ENCODE peak calls at places on chromosome 12, in seven cellular contexts. D, F, K, I, L, Q and W are unnamed samples.

GRCh38 chr12:76020731-76021672 is 10.6 kb downstream of the PHLDA1 start:
- DNase-seq in Q (peak), K (no peak), L (peak), I (no peak), D (peak), F (no peak), W (peak)

GRCh38 chr12:94582591-94582990 is 67.8 kb downstream of the TMCC3 start:
- DNase-seq in F (no peak), Q (no peak), L (no peak), I (no peak), D (peak), K (no peak), W (no peak)

GRCh38 chr12:67161322-67161918 is 107.7 kb upstream of the CAND1 start:
- DNase-seq in D (peak), Q (peak), I (peak), F (no peak), K (no peak), L (peak), W (peak)

GRCh38 chr12:50103351-50103750 is 457 bp upstream of the GPD1 start:
- DNase-seq in Q (no peak), F (no peak), K (no peak), D (no peak), I (no peak), L (no peak), W (no peak)

GRCh38 chr12:116314477-116314876 is 37.0 kb upstream of the MED13L start:
- DNase-seq in I (no peak), K (no peak), Q (no peak), F (no peak), D (no peak), L (no peak), W (peak)

GRCh38 chr12:12598864-12599263 is 12.8 kb upstream of the CREBL2 start:
- DNase-seq in F (no peak), Q (no peak), K (no peak), I (no peak), D (no peak), L (no peak), W (no peak)

GRCh38 chr12:80861636-80862378 is 75.9 kb downstream of the LIN7A start:
- DNase-seq in K (no peak), L (peak), D (no peak), I (no peak), F (no peak), Q (peak), W (no peak)

GRCh38 chr12:46269429-46270241 is 792 bp upstream of the SLC38A1 start:
- DNase-seq in D (peak), F (no peak), Q (peak), L (no peak), I (peak), K (no peak), W (peak)

GRCh38 chr12:12684375-12685106 is 11.4 kb downstream of the GPR19 start:
- DNase-seq in D (peak), L (peak), F (peak), K (peak), I (peak), Q (peak), W (no peak)

GRCh38 chr12:51777457-51777856 is 71.1 kb downstream of the FIGNL2 start:
- DNase-seq in L (no peak), D (peak), K (no peak), Q (no peak), F (no peak), I (no peak), W (no peak)

DNA sequence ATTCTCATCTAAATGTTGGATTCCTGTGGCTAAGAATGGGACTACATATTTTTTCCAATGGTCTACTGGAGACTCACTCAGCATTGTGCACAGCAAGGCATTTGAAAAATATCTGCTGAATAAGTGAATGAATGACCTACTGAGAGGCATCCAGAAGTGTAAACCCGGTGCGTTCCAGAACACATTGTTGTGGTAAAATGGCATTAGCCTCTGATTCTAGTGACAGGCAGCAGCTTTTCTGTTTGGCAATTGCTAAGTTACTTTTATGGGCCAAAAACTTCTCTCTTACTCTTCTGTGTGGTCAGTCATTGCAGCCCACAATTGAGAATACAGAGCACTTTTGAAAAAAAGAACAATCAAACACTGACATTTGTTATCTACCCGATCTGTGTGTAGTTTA is 36.5 kb downstream of the WIF1 start:
- DNase-seq in L (no peak), F (no peak), D (no peak), I (no peak), K (no peak), Q (no peak), W (peak)
- H2BK5ac ChIP-seq in L (no peak), F (no peak), D (no peak), I (no peak), K (no peak), Q (no peak), W (no peak)

GRCh38 chr12:109435428-109436180 is 41.5 kb downstream of the KCTD10 start:
- DNase-seq in I (no peak), Q (no peak), F (no peak), L (no peak), D (peak), K (no peak), W (peak)

GRCh38 chr12:109443794-109444193 is 33.3 kb downstream of the KCTD10 start:
- DNase-seq in D (no peak), L (no peak), K (no peak), Q (no peak), I (no peak), F (no peak), W (no peak)

GRCh38 chr12:109440851-109441490 is 36.1 kb downstream of the KCTD10 start:
- DNase-seq in D (peak), F (no peak), I (no peak), Q (no peak), K (no peak), L (no peak), W (peak)

GRCh38 chr12:109436181-109436546 is 40.9 kb downstream of the KCTD10 start:
- DNase-seq in I (peak), L (no peak), F (no peak), D (no peak), K (no peak), Q (no peak), W (no peak)

DNA sequence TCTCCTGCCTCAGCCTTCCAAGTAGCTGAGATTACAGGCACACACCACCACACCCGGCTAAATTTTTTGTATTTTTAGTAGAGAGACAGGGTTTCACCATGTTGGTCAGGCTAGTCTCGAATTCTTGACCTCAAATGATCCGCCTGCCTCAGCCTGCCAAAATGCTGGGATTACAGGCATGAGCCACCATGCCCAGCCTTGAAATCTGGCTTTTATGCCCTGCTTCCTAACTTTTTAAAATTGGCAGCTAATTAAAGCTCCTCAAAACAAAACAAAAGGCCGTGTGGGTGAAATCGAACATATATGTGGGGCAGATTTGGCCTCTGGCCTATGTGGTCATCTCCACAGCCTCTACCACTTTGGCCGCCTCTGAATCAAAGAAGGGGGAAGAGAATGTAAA is 37.9 kb downstream of the KCTD10 start:
- DNase-seq in Q (no peak), K (no peak), L (no peak), F (no peak), I (no peak), D (no peak), W (no peak)
- H3K18ac ChIP-seq in Q (no peak), K (no peak), L (no peak), F (no peak), I (no peak), D (no peak), W (no peak)

GRCh38 chr12:65306229-65306602 is 27.7 kb downstream of the MSRB3 start:
- DNase-seq in L (peak), D (no peak), F (no peak), K (no peak), I (no peak), Q (no peak), W (no peak)

GRCh38 chr12:65308001-65308400 is 29.5 kb downstream of the MSRB3 start:
- DNase-seq in Q (peak), D (no peak), L (peak), K (no peak), F (no peak), I (no peak), W (no peak)

GRCh38 chr12:65308601-65309071 is 30.2 kb downstream of the MSRB3 start:
- DNase-seq in I (no peak), Q (peak), K (no peak), F (no peak), D (no peak), L (peak), W (no peak)

GRCh38 chr12:65305346-65305950 is 27.0 kb downstream of the MSRB3 start:
- DNase-seq in Q (peak), I (no peak), D (no peak), F (no peak), K (no peak), L (peak), W (no peak)

DNA sequence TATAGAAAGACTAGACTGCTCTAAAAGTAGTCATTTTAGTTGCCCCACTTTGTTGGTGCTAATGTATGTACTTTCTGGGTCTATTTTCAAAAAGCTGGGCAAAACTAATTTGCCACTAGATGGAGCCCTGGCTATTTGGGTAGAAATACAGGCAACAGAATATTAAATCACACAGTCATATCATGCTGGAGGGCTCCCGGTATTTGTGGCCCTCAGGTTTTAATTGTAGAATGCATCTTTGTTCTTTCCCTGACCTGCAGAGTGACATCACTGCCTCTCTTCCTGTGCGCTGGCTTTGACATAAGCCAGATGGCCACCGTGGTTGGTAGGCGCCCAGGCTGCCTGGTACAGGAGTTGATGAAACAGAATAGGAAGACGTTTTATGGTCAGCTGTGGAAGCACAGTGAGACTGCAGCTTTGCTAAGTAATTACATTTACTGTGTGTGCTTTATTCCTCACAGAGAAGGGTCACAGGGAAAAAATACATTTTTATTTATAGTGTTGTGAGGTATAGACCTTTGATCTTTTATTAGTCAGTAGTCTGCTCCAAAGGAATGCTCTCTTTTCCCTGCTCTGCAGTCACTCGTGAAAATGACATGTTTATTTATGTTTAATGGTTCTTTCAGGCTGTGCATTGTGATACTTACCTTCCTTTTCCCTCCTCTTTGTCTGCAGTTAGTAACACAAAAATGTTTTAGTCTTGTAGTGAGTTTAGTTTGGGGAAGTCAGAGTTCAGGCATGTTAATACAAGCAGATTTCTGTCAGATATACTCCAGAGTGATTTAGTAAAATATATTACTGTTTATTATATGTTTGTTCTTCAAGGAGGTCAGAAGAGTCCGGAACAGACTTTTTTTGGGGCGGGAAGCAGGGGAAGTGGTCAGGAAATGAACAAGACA is 28.4 kb downstream of the MSRB3 start:
- DNase-seq in K (no peak), D (peak), L (peak), F (no peak), I (peak), Q (peak), W (peak)
- H3K9ac ChIP-seq in K (no peak), D (no peak), L (peak), F (no peak), I (no peak), Q (peak), W (no peak)

GRCh38 chr12:39372204-39372925 is 70.6 kb downstream of the KIF21A start:
- DNase-seq in L (no peak), Q (no peak), F (no peak), K (no peak), D (no peak), I (no peak), W (no peak)
- H2BK5ac ChIP-seq in L (no peak), Q (no peak), F (no peak), K (no peak), D (no peak), I (no peak), W (no peak)

DNA sequence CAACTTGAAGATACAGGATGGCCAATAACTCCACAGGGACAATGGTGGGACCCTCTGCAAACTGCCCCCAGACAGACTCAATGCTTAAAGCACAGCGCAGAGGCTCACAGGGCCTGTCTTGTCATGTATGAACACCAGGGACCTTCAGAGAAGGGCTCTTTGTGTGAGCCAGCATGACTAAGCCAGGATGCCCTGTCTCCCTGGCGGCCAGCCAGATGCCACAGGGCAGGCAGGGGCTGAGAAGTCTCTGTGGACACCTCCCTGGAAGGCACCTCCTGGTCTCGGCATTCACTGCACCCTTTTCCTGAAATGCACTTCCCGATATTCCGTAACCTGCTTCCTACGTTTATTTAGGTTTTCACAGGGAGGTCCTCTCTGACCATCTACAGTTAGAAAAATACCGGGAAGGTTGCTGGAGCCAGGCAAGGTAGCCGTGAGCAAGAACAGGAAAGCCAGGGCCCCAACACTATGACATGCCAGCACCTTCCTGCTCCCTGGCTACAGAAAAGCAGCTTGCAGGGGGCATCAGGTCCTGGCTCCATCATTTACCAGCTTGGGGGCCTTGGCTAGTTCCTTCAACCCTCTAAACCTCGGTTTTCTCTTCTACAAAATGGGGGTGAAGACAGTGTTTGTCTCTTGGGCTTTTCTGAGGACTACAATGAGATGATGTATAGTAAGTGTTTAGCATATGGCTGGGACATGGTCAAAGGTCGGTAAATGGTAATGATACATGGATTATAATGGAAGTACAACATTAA is 65.0 kb downstream of the PITPNM2 start:
- DNase-seq in D (no peak), L (peak), I (no peak), F (no peak), K (no peak), Q (peak), W (peak)
- H3K18ac ChIP-seq in D (no peak), L (no peak), I (no peak), F (no peak), K (no peak), Q (no peak), W (no peak)

DNA sequence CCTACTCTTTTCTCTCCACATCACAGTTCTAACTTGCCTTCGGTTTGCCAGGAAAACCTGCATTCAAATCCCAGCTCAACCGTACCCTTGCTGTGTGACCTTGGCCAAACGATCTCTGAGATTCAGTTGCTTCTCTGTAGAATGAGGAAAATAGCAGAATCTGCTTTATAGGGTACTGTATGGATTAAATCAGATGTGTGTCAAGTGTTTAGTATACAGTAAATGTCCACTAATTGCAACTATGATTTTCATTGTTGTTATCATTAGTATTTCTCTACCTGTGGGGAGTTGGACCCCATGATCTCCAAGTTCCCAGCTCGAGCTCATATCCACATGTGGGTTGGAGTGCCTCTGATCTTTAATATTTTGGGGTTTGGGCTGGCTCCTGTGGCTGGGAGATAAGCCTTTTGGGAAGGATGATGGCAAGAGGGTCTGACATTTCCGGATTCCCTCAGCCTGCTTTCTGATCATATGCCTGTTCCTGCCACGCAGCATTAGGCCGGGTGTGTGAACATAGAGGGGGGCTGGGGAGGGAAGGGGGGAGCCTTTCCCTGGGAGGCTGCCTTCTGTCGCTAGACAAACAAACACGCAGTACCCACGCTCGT is 213.3 kb upstream of the LHX5 start:
- DNase-seq in I (no peak), L (no peak), F (no peak), Q (no peak), K (no peak), D (no peak), W (no peak)
- H3K9ac ChIP-seq in I (no peak), L (no peak), F (no peak), Q (no peak), K (no peak), D (no peak), W (no peak)

DNA sequence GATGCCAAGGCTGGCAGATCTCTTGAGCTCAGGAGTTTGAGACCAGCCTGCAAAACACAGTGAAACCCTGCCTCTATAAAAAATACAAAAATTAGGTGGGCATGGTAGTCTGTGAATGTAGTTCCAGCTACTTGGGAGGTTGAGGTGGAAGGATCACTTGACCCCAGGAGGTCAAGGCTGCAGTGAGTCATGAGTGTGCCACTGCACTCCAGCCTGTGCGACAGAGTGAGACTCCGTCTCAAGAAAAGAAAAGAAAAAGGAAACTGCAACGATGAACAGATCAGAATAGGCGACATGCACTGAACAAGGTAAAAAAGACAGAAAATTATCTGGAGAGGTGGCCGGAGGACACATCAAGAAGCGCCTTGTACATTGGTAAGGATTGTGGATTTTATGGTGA is 273.7 kb upstream of the AMIGO2 start:
- DNase-seq in D (no peak), F (no peak), Q (peak), L (no peak), K (no peak), I (no peak), W (no peak)
- H2BK5ac ChIP-seq in D (no peak), F (no peak), Q (no peak), L (no peak), K (no peak), I (no peak), W (no peak)

GRCh38 chr12:132502882-132503193 is 12.9 kb downstream of the FBRSL1 start:
- DNase-seq in I (no peak), D (no peak), L (no peak), Q (no peak), K (no peak), F (no peak), W (no peak)
- H3K18ac ChIP-seq in I (no peak), D (no peak), L (no peak), Q (no peak), K (peak), F (no peak), W (no peak)

GRCh38 chr12:54286042-54286931 is 5.8 kb downstream of the HNRNPA1 start:
- DNase-seq in D (no peak), F (no peak), I (no peak), Q (no peak), L (no peak), K (no peak), W (peak)
- H3K9ac ChIP-seq in D (no peak), F (no peak), I (no peak), Q (peak), L (peak), K (no peak), W (peak)

GRCh38 chr12:130830246-130830551 is 8.9 kb downstream of the STX2 start:
- DNase-seq in D (no peak), Q (no peak), I (peak), L (no peak), K (no peak), F (no peak), W (no peak)
- H2BK5ac ChIP-seq in D (no peak), Q (no peak), I (peak), L (no peak), K (no peak), F (peak), W (no peak)